ENCODE peak calls at places on chromosomes 4 and X, in ten cellular contexts. U is NCI-H1105; G is HFFc6; E is right cardiac atrium; A is activated T-cell treated with anti-CD3 and anti-CD28 coated beads, Interleukin-2, amount 50 U/mL, for 4 hours; R is lung microvascular endothelial cell; Z is glutamatergic neuron; D is AG08396; B is HEK293T; X is NAMALWA. C is an unnamed sample.

GRCh38 chrX:103783971-103784370 is 7.3 kb downstream of the PLP1 start:
- DNase-seq in D (no peak), E (no peak), Z (no peak), R (no peak), G (no peak), X (no peak), U (no peak), B (no peak), A (no peak), C (peak)

GRCh38 chr4:84870398-84871163 is 95.9 kb downstream of the WDFY3 start:
- DNase-seq in G (peak), A (no peak), Z (no peak), X (no peak), U (no peak), E (no peak), B (peak), R (no peak), D (peak), C (no peak)

GRCh38 chr4:161929966-161930365 is 233.8 kb downstream of the FSTL5 start:
- DNase-seq in Z (no peak), B (no peak), A (no peak), R (no peak), D (no peak), X (no peak), G (no peak), E (no peak), U (no peak), C (peak)

GRCh38 chr4:8040607-8041006 is 100.9 kb upstream of the AFAP1 start:
- DNase-seq in D (no peak), B (no peak), U (no peak), X (no peak), A (no peak), E (no peak), G (peak), R (no peak), Z (no peak), C (no peak)

GRCh38 chr4:175946472-175947116 is 119.0 kb upstream of the WDR17 start:
- DNase-seq in D (no peak), E (no peak), Z (no peak), G (no peak), X (peak), A (no peak), R (no peak), U (no peak), B (no peak), C (peak)

GRCh38 chrX:31127716-31128115 is 55.9 kb upstream of the FTHL17 start:
- DNase-seq in U (no peak), B (no peak), X (no peak), G (no peak), E (no peak), A (no peak), R (no peak), D (no peak), Z (no peak), C (no peak)

GRCh38 chr4:103424853-103425252 is 226.7 kb upstream of the CENPE start:
- DNase-seq in D (no peak), B (no peak), Z (no peak), U (no peak), X (no peak), E (no peak), G (no peak), R (no peak), A (no peak), C (no peak)

GRCh38 chrX:65671966-65672365 is 4.5 kb downstream of the MSN start:
- DNase-seq in G (no peak), A (no peak), B (no peak), E (no peak), X (no peak), R (no peak), D (no peak), Z (no peak), U (no peak), C (no peak)

GRCh38 chr4:54226399-54227260 is 2.5 kb upstream of the PDGFRA start:
- DNase-seq in A (no peak), E (peak), D (peak), X (no peak), U (no peak), B (no peak), G (peak), R (peak), Z (peak), C (no peak)

GRCh38 chr4:38743866-38744265 is 38.9 kb downstream of the TLR10 start:
- DNase-seq in Z (no peak), X (no peak), B (no peak), D (no peak), R (no peak), A (no peak), G (no peak), E (no peak), U (no peak), C (peak)

GRCh38 chrX:82458207-82458754 is 1049.8 kb upstream of the POU3F4 start:
- DNase-seq in B (no peak), A (no peak), X (no peak), U (no peak), R (no peak), D (no peak), E (no peak), Z (no peak), G (no peak), C (no peak)

GRCh38 chr4:75561789-75562188 is 5.9 kb downstream of the ODAPH start:
- DNase-seq in E (no peak), R (no peak), B (no peak), D (no peak), Z (no peak), U (no peak), X (no peak), G (no peak), A (no peak), C (no peak)

C was measured in midbrain.